ENCODE peak calls at places on chromosome 21, in six cellular contexts. G is AG08396, D is heart right ventricle, O is HuH-7, E is lower lobe of right lung, I is retina. V is an unnamed sample.

GRCh38 chr21:29580886-29581285 is 282.2 kb downstream of the BACH1 start:
- DNase-seq in E (no peak), O (no peak), I (no peak), D (no peak), G (no peak), V (no peak)

GRCh38 chr21:44616591-44616926 is 4.7 kb downstream of the KRTAP10-8 start:
- DNase-seq in E (no peak), O (no peak), G (no peak), D (no peak), I (no peak), V (no peak)

GRCh38 chr21:40769231-40769630 is 77.7 kb downstream of the DSCAM start:
- DNase-seq in O (no peak), G (no peak), E (no peak), D (no peak), I (no peak), V (no peak)

GRCh38 chr21:32909393-32909792 is 116.3 kb upstream of the OLIG2 start:
- DNase-seq in D (no peak), E (no peak), I (no peak), O (no peak), G (no peak), V (no peak)

GRCh38 chr21:14115646-14116045 is 95.1 kb downstream of the LIPI start:
- DNase-seq in I (no peak), G (no peak), O (no peak), D (no peak), E (no peak), V (no peak)

GRCh38 chr21:27804515-27804914 is 837.6 kb upstream of the ADAMTS5 start:
- DNase-seq in G (peak), O (no peak), I (no peak), D (no peak), E (no peak), V (peak)

GRCh38 chr21:20790113-20790512 is 208.1 kb upstream of the NCAM2 start:
- DNase-seq in E (no peak), G (no peak), O (no peak), I (peak), D (no peak), V (peak)

GRCh38 chr21:34306246-34306645 is 57.6 kb upstream of the KCNE2 start:
- DNase-seq in G (no peak), E (no peak), I (no peak), O (no peak), D (no peak), V (no peak)

GRCh38 chr21:35332841-35333426 is 283.8 kb upstream of the RUNX1 start:
- DNase-seq in E (no peak), I (no peak), O (no peak), D (no peak), G (no peak), V (no peak)

GRCh38 chr21:43034098-43034497 is 41.5 kb downstream of the CBS start:
- DNase-seq in G (no peak), D (no peak), I (no peak), O (no peak), E (no peak), V (no peak)

GRCh38 chr21:17752171-17752570 is 67.0 kb downstream of the C21orf91 start:
- DNase-seq in D (no peak), O (no peak), E (no peak), I (no peak), G (no peak), V (no peak)

GRCh38 chr21:26169061-26169610 is 1.4 kb downstream of the APP start:
- DNase-seq in D (no peak), E (no peak), G (peak), I (peak), O (peak), V (peak)

GRCh38 chr21:42093991-42094417 is 22.9 kb downstream of the UMODL1 start:
- DNase-seq in D (no peak), G (peak), O (no peak), E (no peak), I (peak), V (no peak)

GRCh38 chr21:42353623-42354022 is 2.8 kb upstream of the TFF2 start:
- DNase-seq in G (no peak), E (no peak), I (no peak), D (no peak), O (no peak), V (no peak)

GRCh38 chr21:38956006-38956405 is 150.3 kb downstream of the ETS2 start:
- DNase-seq in E (no peak), O (no peak), G (no peak), D (no peak), I (no peak), V (no peak)

GRCh38 chr21:42187976-42188653 is 30.8 kb upstream of the ABCG1 start:
- DNase-seq in D (no peak), I (no peak), E (peak), G (no peak), O (no peak), V (no peak)